ENCODE peak calls at places on chromosomes 2 and 18, in five cellular contexts. H is GM12865, X is T-helper 17 cell, L is RPMI7951, P is progenitor cell of endocrine pancreas. B is an unnamed sample.

GRCh38 chr2:227414846-227415245 is 27.1 kb upstream of the SCYGR1 start:
- DNase-seq in P (no peak), L (peak), H (no peak), X (no peak), B (no peak)

GRCh38 chr2:131521961-131522781 is 5.5 kb upstream of the CCDC74A start:
- DNase-seq in X (no peak), H (no peak), L (peak), P (no peak), B (peak)

GRCh38 chr2:42383855-42384530 is 23.0 kb upstream of the COX7A2L start:
- DNase-seq in P (no peak), X (no peak), L (no peak), H (no peak), B (no peak)

GRCh38 chr2:175807031-175807873 is 194.8 kb downstream of the LNPK start:
- DNase-seq in P (no peak), H (no peak), L (peak), X (no peak), B (no peak)

GRCh38 chr18:36758001-36758400 is 70.8 kb downstream of the TPGS2 start:
- DNase-seq in P (no peak), L (no peak), H (no peak), X (no peak), B (no peak)

GRCh38 chr2:179824961-179825360 is 36.5 kb downstream of the ZNF385B start:
- DNase-seq in L (no peak), P (no peak), H (no peak), X (no peak), B (no peak)

GRCh38 chr2:227774011-227774624 is 28.4 kb downstream of the SCYGR8 start:
- DNase-seq in H (peak), L (peak), P (no peak), X (no peak), B (peak)

GRCh38 chr2:84243788-84244627 is 215.1 kb downstream of the SUCLG1 start:
- DNase-seq in L (no peak), P (no peak), X (no peak), H (no peak), B (no peak)

GRCh38 chr2:203685081-203685621 is 21.3 kb upstream of the CD28 start:
- DNase-seq in X (no peak), P (no peak), H (no peak), L (peak), B (peak)

GRCh38 chr2:234989183-234989701 is 37.4 kb downstream of the SH3BP4 start:
- DNase-seq in X (no peak), H (no peak), P (no peak), L (peak), B (no peak)

GRCh38 chr2:134668821-134669220 is 50.0 kb downstream of the TMEM163 start:
- DNase-seq in H (peak), X (peak), L (peak), P (no peak), B (no peak)

GRCh38 chr2:173652731-173653426 is 298.2 kb downstream of the CDCA7 start:
- DNase-seq in P (no peak), X (no peak), H (no peak), L (peak), B (no peak)

GRCh38 chr18:53757346-53757745 is 467.1 kb downstream of the MBD2 start:
- DNase-seq in P (no peak), L (no peak), X (no peak), H (no peak), B (no peak)

GRCh38 chr2:47043142-47043890 is 111.8 kb downstream of the STPG4 start:
- DNase-seq in X (no peak), H (no peak), L (peak), P (no peak), B (no peak)